ENCODE peak calls at places on chromosomes 1 and 21, in eight cellular contexts. E, K, M, Z, J, D, G and S are unnamed samples.

GRCh38 chr1:18384477-18384876 is 96.3 kb upstream of the KLHDC7A start:
- DNase-seq in E (no peak), K (no peak), M (no peak), Z (no peak), J (no peak), D (no peak), G (no peak), S (no peak)

GRCh38 chr1:151368000-151368744 is 4.3 kb downstream of the SELENBP1 start:
- DNase-seq in E (no peak), K (no peak), M (no peak), Z (no peak), J (no peak), D (no peak), G (no peak), S (no peak)

GRCh38 chr1:116804736-116805135 is 50.5 kb downstream of the CD2 start:
- DNase-seq in E (no peak), K (no peak), M (no peak), Z (no peak), J (no peak), D (peak), G (no peak), S (no peak)

GRCh38 chr21:17003763-17004373 is 509.0 kb upstream of the CXADR start:
- DNase-seq in E (no peak), K (no peak), M (peak), Z (no peak), J (no peak), D (no peak), G (no peak), S (no peak)

GRCh38 chr21:33070921-33071877 is 1.3 kb downstream of the OLIG1 start:
- DNase-seq in E (peak), K (peak), M (no peak), Z (peak), J (no peak), D (peak), G (no peak), S (no peak)

GRCh38 chr1:30446100-30446499 is 277.3 kb downstream of the MATN1 start:
- DNase-seq in E (no peak), K (no peak), M (no peak), Z (no peak), J (no peak), D (peak), G (no peak), S (no peak)

GRCh38 chr1:201317551-201317950 is 34.2 kb downstream of the PKP1 start:
- DNase-seq in E (no peak), K (no peak), M (no peak), Z (no peak), J (no peak), D (no peak), G (no peak), S (no peak)

GRCh38 chr1:9416506-9416905 is 122.8 kb upstream of the SLC25A33 start:
- DNase-seq in E (no peak), K (no peak), M (no peak), Z (peak), J (no peak), D (no peak), G (no peak), S (no peak)

GRCh38 chr21:38965910-38966504 is 160.3 kb downstream of the ETS2 start:
- DNase-seq in E (no peak), K (peak), M (no peak), Z (no peak), J (no peak), D (no peak), G (no peak), S (no peak)

GRCh38 chr1:85707267-85707989 is 805 bp downstream of the ZNHIT6 start:
- DNase-seq in E (no peak), K (no peak), M (no peak), Z (no peak), J (no peak), D (no peak), G (no peak), S (no peak)

GRCh38 chr21:46567348-46567747 is 37.5 kb downstream of the S100B start:
- DNase-seq in E (no peak), K (no peak), M (no peak), Z (no peak), J (no peak), D (no peak), G (no peak), S (no peak)

GRCh38 chr1:171715813-171716251 is 26.0 kb downstream of the VAMP4 start:
- DNase-seq in E (no peak), K (peak), M (peak), Z (no peak), J (no peak), D (no peak), G (no peak), S (no peak)

GRCh38 chr1:89910780-89911179 is 84.1 kb upstream of the ZNF326 start:
- DNase-seq in E (no peak), K (no peak), M (peak), Z (no peak), J (no peak), D (no peak), G (peak), S (no peak)

GRCh38 chr1:193514397-193514796 is 328.0 kb upstream of the B3GALT2 start:
- DNase-seq in E (no peak), K (no peak), M (no peak), Z (no peak), J (no peak), D (no peak), G (no peak), S (no peak)

GRCh38 chr1:199422206-199422605 is 605.3 kb upstream of the NR5A2 start:
- DNase-seq in E (no peak), K (peak), M (peak), Z (no peak), J (no peak), D (no peak), G (no peak), S (no peak)

GRCh38 chr1:35885961-35886558 is 3.1 kb downstream of the AGO1 start:
- DNase-seq in E (no peak), K (peak), M (no peak), Z (no peak), J (no peak), D (no peak), G (no peak), S (no peak)

GRCh38 chr1:116356673-116357072 is 16.4 kb upstream of the ATP1A1 start:
- DNase-seq in E (no peak), K (no peak), M (no peak), Z (no peak), J (no peak), D (no peak), G (no peak), S (no peak)

GRCh38 chr1:53190210-53190611 is 6.4 kb upstream of the CPT2 start:
- DNase-seq in E (no peak), K (no peak), M (no peak), Z (no peak), J (no peak), D (no peak), G (no peak), S (no peak)

GRCh38 chr1:171258943-171259342 is 10.6 kb downstream of the FMO1 start:
- DNase-seq in E (no peak), K (no peak), M (no peak), Z (no peak), J (no peak), D (no peak), G (no peak), S (no peak)

GRCh38 chr1:89261926-89262540 is 10.6 kb downstream of the GBP5 start:
- DNase-seq in E (no peak), K (peak), M (no peak), Z (no peak), J (no peak), D (no peak), G (no peak), S (no peak)

GRCh38 chr1:173134029-173134428 is 73.1 kb downstream of the TNFSF4 start:
- DNase-seq in E (no peak), K (no peak), M (no peak), Z (no peak), J (no peak), D (no peak), G (no peak), S (no peak)

GRCh38 chr1:147804942-147805723 is 44.7 kb upstream of the GJA5 start:
- DNase-seq in E (no peak), K (no peak), M (no peak), Z (no peak), J (no peak), D (no peak), G (no peak), S (no peak)

GRCh38 chr1:28236656-28237331 is 870 bp downstream of the ATP5IF1 start:
- DNase-seq in E (no peak), K (no peak), M (no peak), Z (no peak), J (no peak), D (no peak), G (no peak), S (no peak)

GRCh38 chr1:69524010-69524409 is 43.7 kb upstream of the LRRC7 start:
- DNase-seq in E (no peak), K (no peak), M (no peak), Z (no peak), J (no peak), D (no peak), G (no peak), S (no peak)

GRCh38 chr21:42424848-42425602 is 21.3 kb downstream of the UBASH3A start:
- DNase-seq in E (peak), K (no peak), M (no peak), Z (peak), J (peak), D (peak), G (no peak), S (peak)

GRCh38 chr1:30702823-30703222 is 20.6 kb downstream of the MATN1 start:
- DNase-seq in E (no peak), K (no peak), M (no peak), Z (no peak), J (no peak), D (no peak), G (no peak), S (no peak)

GRCh38 chr1:30743584-30744059 is 14.0 kb downstream of the LAPTM5 start:
- DNase-seq in E (peak), K (peak), M (no peak), Z (peak), J (peak), D (peak), G (no peak), S (peak)